ENCODE peak calls at places on chromosomes 11 and 22, in five cellular contexts. One of them, this sample, is unnamed.

GRCh38 chr11:118663381-118663780 is 16.1 kb downstream of the TREH start:
- DNase-seq in T-helper 9 cell: no peak
- DNase-seq in colonic mucosa: no peak
- DNase-seq in hypothalamus: no peak
- DNase-seq in stomach: no peak
- DNase-seq in this sample: no peak

GRCh38 chr11:70913715-70914231 is 338.6 kb downstream of the SHANK2 start:
- DNase-seq in T-helper 9 cell: no peak
- DNase-seq in colonic mucosa: peak
- DNase-seq in hypothalamus: no peak
- DNase-seq in stomach: peak
- DNase-seq in this sample: no peak

GRCh38 chr11:62431171-62431895 is 12.5 kb downstream of the SCGB1A1 start:
- DNase-seq in T-helper 9 cell: no peak
- DNase-seq in colonic mucosa: no peak
- DNase-seq in hypothalamus: no peak
- DNase-seq in stomach: no peak
- DNase-seq in this sample: no peak

GRCh38 chr11:95084509-95084908 is 5.1 kb upstream of the ENDOD1 start:
- DNase-seq in T-helper 9 cell: no peak
- DNase-seq in colonic mucosa: no peak
- DNase-seq in hypothalamus: no peak
- DNase-seq in stomach: no peak
- DNase-seq in this sample: no peak

GRCh38 chr22:41240377-41241132 is at the start of gene CHADL:
- DNase-seq in T-helper 9 cell: no peak
- DNase-seq in colonic mucosa: no peak
- DNase-seq in hypothalamus: peak
- DNase-seq in stomach: no peak
- DNase-seq in this sample: no peak

GRCh38 chr11:57205046-57205671 is 23.4 kb downstream of the LRRC55 start:
- DNase-seq in T-helper 9 cell: no peak
- DNase-seq in colonic mucosa: no peak
- DNase-seq in hypothalamus: no peak
- DNase-seq in stomach: no peak
- DNase-seq in this sample: no peak

GRCh38 chr11:125070699-125071254 is 7.7 kb downstream of the SLC37A2 start:
- DNase-seq in T-helper 9 cell: no peak
- DNase-seq in colonic mucosa: peak
- DNase-seq in hypothalamus: no peak
- DNase-seq in stomach: peak
- DNase-seq in this sample: no peak

GRCh38 chr11:20050551-20051333 is 109.5 kb downstream of the DBX1 start:
- DNase-seq in T-helper 9 cell: no peak
- DNase-seq in colonic mucosa: no peak
- DNase-seq in hypothalamus: no peak
- DNase-seq in stomach: no peak
- DNase-seq in this sample: no peak

GRCh38 chr22:49403102-49403501 is 424.6 kb downstream of the BRD1 start:
- DNase-seq in T-helper 9 cell: no peak
- DNase-seq in colonic mucosa: no peak
- DNase-seq in hypothalamus: no peak
- DNase-seq in stomach: peak
- DNase-seq in this sample: no peak

GRCh38 chr11:65132988-65133700 is 1.2 kb downstream of the SYVN1 start:
- DNase-seq in T-helper 9 cell: no peak
- DNase-seq in colonic mucosa: peak
- DNase-seq in hypothalamus: no peak
- DNase-seq in stomach: peak
- DNase-seq in this sample: no peak

GRCh38 chr11:94002226-94002625 is 18.9 kb upstream of the HEPHL1 start:
- DNase-seq in T-helper 9 cell: no peak
- DNase-seq in colonic mucosa: no peak
- DNase-seq in hypothalamus: no peak
- DNase-seq in stomach: no peak
- DNase-seq in this sample: no peak

GRCh38 chr11:40293655-40294342 is 1165.7 kb downstream of the LRRC4C start:
- DNase-seq in T-helper 9 cell: no peak
- DNase-seq in colonic mucosa: peak
- DNase-seq in hypothalamus: no peak
- DNase-seq in stomach: peak
- DNase-seq in this sample: no peak

GRCh38 chr22:24016156-24016555 is 5.1 kb downstream of the CABIN1 start:
- DNase-seq in T-helper 9 cell: no peak
- DNase-seq in colonic mucosa: no peak
- DNase-seq in hypothalamus: no peak
- DNase-seq in stomach: no peak
- DNase-seq in this sample: no peak

GRCh38 chr11:119378851-119379465 is 2.5 kb downstream of the USP2 start:
- DNase-seq in T-helper 9 cell: no peak
- DNase-seq in colonic mucosa: no peak
- DNase-seq in hypothalamus: no peak
- DNase-seq in stomach: no peak
- DNase-seq in this sample: no peak

GRCh38 chr22:24142831-24143230 is 38.5 kb upstream of the SUSD2 start:
- DNase-seq in T-helper 9 cell: no peak
- DNase-seq in colonic mucosa: no peak
- DNase-seq in hypothalamus: no peak
- DNase-seq in stomach: peak
- DNase-seq in this sample: no peak

GRCh38 chr22:23772315-23773246 is at the start of gene MMP11:
- DNase-seq in T-helper 9 cell: peak
- DNase-seq in colonic mucosa: peak
- DNase-seq in hypothalamus: no peak
- DNase-seq in stomach: peak
- DNase-seq in this sample: peak

GRCh38 chr22:36991220-36991619 is 28.0 kb downstream of the TST start:
- DNase-seq in T-helper 9 cell: no peak
- DNase-seq in colonic mucosa: no peak
- DNase-seq in hypothalamus: no peak
- DNase-seq in stomach: no peak
- DNase-seq in this sample: no peak

GRCh38 chr22:19405133-19405532 is 26.4 kb downstream of the HIRA start:
- DNase-seq in T-helper 9 cell: no peak
- DNase-seq in colonic mucosa: no peak
- DNase-seq in hypothalamus: no peak
- DNase-seq in stomach: no peak
- DNase-seq in this sample: no peak

This sample was measured in T-helper 22 cell.